ENCODE peak calls at places on chromosomes 6 and 20, in eight cellular contexts. V is left lung, N is cardiac muscle cell, D is left ventricle myocardium inferior, J is endothelial cell of umbilical vein, A is kidney, G is mucosa of descending colon, K is mesothelial cell of epicardium. S is an unnamed sample.

GRCh38 chr6:17886891-17887290 is 100.5 kb downstream of the KIF13A start:
- DNase-seq in G (no peak), J (no peak), A (no peak), N (peak; percentile 38), V (no peak), K (no peak), D (no peak), S (no peak)

GRCh38 chr6:13273202-13273930 is 55.0 kb downstream of the TBC1D7 start:
- DNase-seq in N (no peak), V (no peak), J (no peak), G (no peak), D (no peak), A (no peak), K (no peak), S (no peak)

GRCh38 chr6:43246301-43247114 is 3.2 kb downstream of the TTBK1 start:
- DNase-seq in N (peak; percentile 19), G (peak; percentile 72), K (no peak), A (peak; percentile 94), V (peak; percentile 85), J (peak; percentile 55), D (peak; percentile 51), S (no peak)

GRCh38 chr20:17610566-17611289 is 40.9 kb downstream of the DSTN start:
- DNase-seq in G (peak; percentile 80), A (peak; percentile 80), J (peak; percentile 31), N (no peak), V (no peak), K (no peak), D (no peak), S (no peak)

GRCh38 chr6:78629154-78629721 is 238.1 kb upstream of the IRAK1BP1 start:
- DNase-seq in V (no peak), N (peak; percentile 65), A (peak; percentile 68), K (no peak), G (peak; percentile 40), J (peak; percentile 26), D (no peak), S (no peak)

GRCh38 chr6:35601331-35602132 is 87.2 kb downstream of the FKBP5 start:
- DNase-seq in G (no peak), A (no peak), J (peak; percentile 88), V (no peak), D (no peak), K (no peak), N (peak; percentile 94), S (no peak)

GRCh38 chr6:88499845-88500699 is 333.9 kb upstream of the CNR1 start:
- DNase-seq in K (no peak), N (no peak), V (no peak), J (no peak), A (no peak), D (no peak), G (no peak), S (no peak)

GRCh38 chr6:163438298-163438939 is 23.9 kb downstream of the QKI start:
- DNase-seq in K (no peak), G (no peak), A (no peak), N (no peak), J (no peak), D (no peak), V (no peak), S (no peak)

GRCh38 chr6:38973178-38974057 is 75.2 kb upstream of the GLP1R start:
- DNase-seq in A (no peak), D (no peak), V (no peak), K (no peak), N (peak; percentile 78), G (no peak), J (peak; percentile 76), S (no peak)

DNA sequence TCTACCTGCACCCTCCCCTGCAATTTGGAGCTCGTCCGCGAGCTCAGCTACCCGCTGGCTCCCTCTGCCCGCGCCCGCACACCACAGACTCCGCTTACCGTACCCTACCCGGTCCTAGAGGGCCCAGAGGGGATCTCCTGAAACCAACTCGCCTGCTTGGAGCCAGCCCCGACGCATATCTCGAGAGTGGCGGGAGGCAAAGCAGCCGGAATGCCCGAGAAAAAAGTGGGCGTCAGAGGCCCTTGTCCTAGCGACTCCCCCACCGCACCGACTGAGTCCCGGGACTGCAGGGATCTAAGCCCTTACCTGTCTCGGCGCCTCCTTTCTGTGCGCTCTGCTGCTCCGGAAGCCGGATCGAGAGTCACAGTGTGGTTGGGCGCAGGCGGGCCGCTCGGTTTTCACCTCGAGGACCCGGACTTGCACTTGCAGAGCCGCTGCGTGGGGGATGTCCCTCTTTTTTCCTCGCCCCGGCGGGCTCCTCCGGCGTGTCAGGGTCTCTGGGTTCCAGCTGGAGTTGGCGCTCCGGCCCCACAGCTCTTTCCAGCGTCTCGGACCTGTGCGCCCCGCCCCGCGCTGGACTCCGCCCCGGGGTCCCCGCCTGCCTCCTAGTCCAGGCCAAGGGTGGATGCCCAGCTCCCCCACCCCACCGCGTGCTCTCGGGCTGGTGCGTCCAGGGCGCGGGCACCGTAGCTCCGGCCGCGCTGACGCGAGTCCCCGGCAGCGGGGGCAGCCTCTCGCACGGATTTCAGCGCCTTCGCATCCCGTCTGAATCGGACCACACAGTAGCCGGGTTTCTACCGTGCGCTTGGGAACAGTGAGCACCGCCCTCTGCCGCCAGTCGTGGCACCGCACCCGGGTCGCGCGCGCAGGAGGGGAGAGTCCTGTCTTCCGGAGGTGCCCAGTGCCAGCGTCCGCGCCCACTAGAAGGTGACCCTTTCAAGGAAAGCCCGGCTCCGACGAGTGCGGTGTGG is at the start of gene PROKR2:
- DNase-seq in A (no peak), J (no peak), G (no peak), V (no peak), D (no peak), N (peak; percentile 7), K (peak; percentile 63), S (no peak)
- TF ChIP-seq CTCF in A (no peak), J (peak; percentile 16), G (no peak), V (no peak), D (peak; percentile 23), N (peak; percentile 7), K (peak; percentile 23), S (no peak)

GRCh38 chr6:113968472-113968871 is 2.5 kb downstream of the HDAC2 start:
- DNase-seq in N (no peak), K (no peak), D (no peak), G (no peak), V (no peak), A (no peak), J (no peak), S (no peak)

GRCh38 chr6:113971786-113972185 is 838 bp upstream of the HDAC2 start:
- DNase-seq in G (no peak), K (no peak), A (no peak), N (peak; percentile 40), D (no peak), J (no peak), V (no peak), S (no peak)

GRCh38 chr6:113969888-113970807 is 800 bp downstream of the HDAC2 start:
- DNase-seq in N (peak; percentile 49), G (peak; percentile 76), D (peak; percentile 60), A (peak; percentile 85), K (peak; percentile 66), J (peak; percentile 71), V (peak; percentile 73), S (peak; percentile 52)

GRCh38 chr6:113967777-113968176 is 3.2 kb downstream of the HDAC2 start:
- DNase-seq in V (no peak), D (no peak), A (no peak), N (no peak), G (no peak), J (no peak), K (no peak), S (no peak)

GRCh38 chr6:113970808-113971676 is at the start of gene HDAC2:
- DNase-seq in V (peak; percentile 90), N (peak; percentile 88), J (peak; percentile 84), K (peak; percentile 91), A (peak; percentile 95), D (peak; percentile 89), G (peak; percentile 91), S (peak; percentile 80)
- TF ChIP-seq CTCF in V (no peak), N (no peak), J (no peak), K (no peak), A (no peak), D (no peak), G (no peak), S (no peak)

DNA sequence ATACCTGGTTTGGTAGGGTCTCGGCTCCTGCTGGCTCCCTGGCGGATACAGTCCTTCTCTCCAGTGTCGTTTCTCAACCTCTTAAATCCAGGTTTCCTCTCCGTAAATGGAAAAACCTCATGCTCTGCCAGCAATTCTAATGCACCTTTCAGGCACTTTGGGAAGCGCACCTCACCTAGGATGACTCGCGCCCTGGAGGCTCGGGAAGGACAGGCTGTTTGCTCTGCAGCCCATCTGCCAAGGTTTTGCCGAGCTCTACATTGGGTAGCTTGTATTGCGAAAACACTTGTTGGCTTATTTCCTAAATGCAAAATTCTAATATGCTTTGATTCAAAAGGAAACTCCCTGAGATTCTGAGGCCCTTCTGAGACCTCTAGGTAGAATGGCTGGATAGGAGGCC is 102.6 kb upstream of the MLN start:
- DNase-seq in G (no peak), D (no peak), K (no peak), J (no peak), V (no peak), A (no peak), N (no peak), S (no peak)
- TF ChIP-seq CTCF in G (no peak), D (no peak), K (no peak), J (no peak), V (no peak), A (no peak), N (no peak), S (no peak)

GRCh38 chr6:149935668-149936067 is 6.1 kb upstream of the ULBP2 start:
- DNase-seq in J (no peak), A (peak; percentile 30), G (no peak), V (no peak), D (no peak), K (no peak), N (no peak), S (no peak)
- TF ChIP-seq CTCF in J (no peak), A (no peak), G (no peak), V (no peak), D (no peak), K (no peak), N (no peak), S (no peak)

GRCh38 chr6:84753173-84753572 is 11.2 kb downstream of the TBX18 start:
- DNase-seq in A (no peak), N (no peak), D (no peak), V (no peak), K (no peak), G (no peak), J (no peak), S (no peak)

GRCh38 chr6:84748331-84748730 is 16.1 kb downstream of the TBX18 start:
- DNase-seq in D (no peak), V (no peak), J (no peak), K (no peak), G (no peak), N (no peak), A (no peak), S (no peak)

GRCh38 chr6:84749181-84749580 is 15.2 kb downstream of the TBX18 start:
- DNase-seq in D (no peak), A (no peak), G (no peak), N (no peak), J (no peak), V (no peak), K (no peak), S (no peak)

GRCh38 chr6:84756466-84756865 is 7.9 kb downstream of the TBX18 start:
- DNase-seq in D (no peak), V (no peak), N (no peak), G (no peak), K (no peak), J (no peak), A (no peak), S (no peak)

GRCh38 chr6:84752118-84752850 is 12.1 kb downstream of the TBX18 start:
- DNase-seq in G (no peak), J (no peak), D (no peak), V (no peak), N (peak; percentile 82), A (no peak), K (no peak), S (no peak)
- TF ChIP-seq CTCF in G (no peak), J (peak; percentile 9), D (no peak), V (no peak), N (peak; percentile 19), A (no peak), K (no peak), S (no peak)

GRCh38 chr6:156752666-156753301 is 24.4 kb upstream of the ARID1B start:
- DNase-seq in D (no peak), V (no peak), A (peak; percentile 85), J (no peak), K (no peak), G (peak; percentile 54), N (no peak), S (no peak)
- TF ChIP-seq CTCF in D (peak; percentile 45), V (no peak), A (peak; percentile 16), J (peak; percentile 5), K (no peak), G (no peak), N (peak; percentile 19), S (no peak)